ENCODE peak calls at places on chromosomes 13 and 19, in four cellular contexts. X, L, P and W are unnamed samples.

GRCh38 chr13:91308299-91308698 is 39.2 kb upstream of the MIR17HG start:
- DNase-seq in X (no peak), L (no peak), P (no peak), W (no peak)

GRCh38 chr19:34316247-34316646 is 48.7 kb upstream of the GPI start:
- DNase-seq in X (no peak), L (no peak), P (no peak), W (no peak)

GRCh38 chr13:44876782-44877324 is 112.4 kb downstream of the NUFIP1 start:
- DNase-seq in X (no peak), L (peak; percentile 49), P (peak; percentile 82), W (no peak)

GRCh38 chr13:95896302-95896701 is 156.9 kb downstream of the UGGT2 start:
- DNase-seq in X (no peak), L (no peak), P (no peak), W (no peak)

GRCh38 chr19:46963093-46963734 is 56.4 kb upstream of the NPAS1 start:
- DNase-seq in X (no peak), L (no peak), P (no peak), W (no peak)

GRCh38 chr19:11642902-11643301 is 45.6 kb downstream of the ZNF627 start:
- DNase-seq in X (no peak), L (no peak), P (no peak), W (no peak)

GRCh38 chr19:47707135-47707925 is 5.9 kb upstream of the EHD2 start:
- DNase-seq in X (peak; percentile 21), L (peak; percentile 77), P (no peak), W (peak; percentile 71)

GRCh38 chr19:36092566-36092965 is 18.4 kb upstream of the OVOL3 start:
- DNase-seq in X (no peak), L (no peak), P (no peak), W (no peak)

GRCh38 chr13:44312898-44313551 is 60.6 kb upstream of the SERP2 start:
- DNase-seq in X (no peak), L (no peak), P (no peak), W (peak; percentile 14)

GRCh38 chr13:24512208-24513068 is at the start of gene PARP4:
- DNase-seq in X (peak; percentile 34), L (peak; percentile 76), P (no peak), W (peak; percentile 93)

GRCh38 chr19:10514211-10515145 is 2.8 kb downstream of the S1PR5 start:
- DNase-seq in X (no peak), L (no peak), P (no peak), W (no peak)

GRCh38 chr19:55620410-55620809 is 4.0 kb downstream of the ZNF784 start:
- DNase-seq in X (no peak), L (peak; percentile 4), P (no peak), W (no peak)

GRCh38 chr13:94825507-94825906 is 113.2 kb upstream of the SOX21 start:
- DNase-seq in X (no peak), L (no peak), P (peak; percentile 86), W (no peak)

GRCh38 chr19:51490676-51491075 is 10.9 kb downstream of the SIGLEC12 start:
- DNase-seq in X (no peak), L (peak; percentile 47), P (no peak), W (no peak)

GRCh38 chr19:6011206-6011605 is 33.3 kb upstream of the RANBP3 start:
- DNase-seq in X (no peak), L (no peak), P (no peak), W (no peak)
- H3K27me3 ChIP-seq in X (no peaks in the 10 kb centered on the region), L (no peaks in the 10 kb centered on the region), P (no peaks in the 10 kb centered on the region), W (no peaks in the 10 kb centered on the region)

DNA sequence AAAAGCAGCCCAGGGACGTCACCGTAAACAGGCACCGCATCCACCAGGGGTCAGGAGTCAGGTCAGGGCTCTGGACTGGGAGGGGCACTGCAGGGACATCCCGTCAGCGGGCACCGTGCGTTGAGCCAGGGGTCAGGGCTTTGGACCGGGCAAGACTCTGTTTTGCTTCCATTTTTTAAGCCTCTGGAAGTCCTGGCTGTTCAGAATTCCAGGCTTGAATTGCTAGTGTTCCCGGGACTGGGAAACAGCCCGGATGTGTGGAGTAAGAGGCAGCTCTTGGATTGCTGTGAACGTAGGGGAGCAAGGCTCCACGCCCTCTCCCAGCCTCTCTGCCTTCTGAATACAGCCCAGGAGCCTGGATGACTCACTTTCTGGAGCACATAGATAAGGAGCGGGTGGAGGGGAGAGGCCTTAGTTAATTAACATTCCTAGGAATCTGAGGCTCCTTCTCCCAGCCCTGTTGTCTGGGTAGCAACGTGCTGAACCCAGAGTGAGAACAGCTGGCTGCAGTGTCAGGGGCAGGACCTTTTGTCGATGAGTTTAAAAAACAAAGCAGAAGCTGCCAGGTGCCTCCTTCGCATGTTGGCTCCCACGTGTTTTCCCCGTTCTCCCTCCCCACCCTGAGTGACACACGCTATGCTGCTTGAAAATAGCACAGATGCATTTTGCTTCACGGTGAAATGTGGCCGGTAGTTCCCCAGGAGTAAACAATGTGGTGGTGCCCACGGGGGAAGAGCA is 21.9 kb downstream of the ATP11A start:
- DNase-seq in X (no peak), L (peak; percentile 88), P (peak; percentile 86), W (peak; percentile 76)
- TF ChIP-seq KDM1A in X (no peak), L (peak; percentile 89), P (peak; percentile 26), W (no peak)

DNA sequence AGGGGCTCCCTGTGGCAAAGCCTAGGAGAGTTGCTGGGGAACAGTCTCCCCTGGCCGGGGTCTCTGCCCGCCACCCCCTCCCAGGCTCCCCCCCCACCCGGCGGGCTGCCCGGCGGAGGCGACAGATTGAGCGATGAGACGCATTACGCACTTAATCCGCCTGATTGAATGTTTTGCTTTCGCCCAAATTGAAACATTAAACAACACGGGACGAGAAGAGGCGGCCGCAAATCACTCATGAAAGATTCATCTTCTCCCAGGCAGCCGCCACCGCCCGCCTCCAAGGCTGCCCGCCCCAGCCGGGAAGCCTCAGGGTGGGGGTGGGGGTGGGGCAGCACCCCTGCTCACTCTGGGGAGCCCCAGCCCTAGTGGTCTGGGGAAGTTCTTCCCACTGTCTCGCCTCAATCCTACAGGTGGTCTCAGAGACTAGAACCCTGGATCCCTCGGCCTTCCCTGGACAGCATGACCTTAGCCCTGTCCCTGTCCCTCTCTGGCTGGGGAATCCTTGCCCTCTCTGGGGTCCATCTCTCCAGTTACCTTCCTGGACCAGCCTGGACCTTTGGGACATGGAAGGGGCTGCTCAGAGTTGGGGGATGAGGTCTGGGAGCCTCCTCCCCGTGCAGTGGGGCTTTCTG is 7.6 kb upstream of the ERFL start:
- DNase-seq in X (no peak), L (no peak), P (no peak), W (no peak)
- H3K27me3 ChIP-seq in X (peaks cover 3% of the 10 kb centered on the region), L (no peaks in the 10 kb centered on the region), P (peaks cover 67% of the 10 kb centered on the region), W (peaks cover 72% of the 10 kb centered on the region)

DNA sequence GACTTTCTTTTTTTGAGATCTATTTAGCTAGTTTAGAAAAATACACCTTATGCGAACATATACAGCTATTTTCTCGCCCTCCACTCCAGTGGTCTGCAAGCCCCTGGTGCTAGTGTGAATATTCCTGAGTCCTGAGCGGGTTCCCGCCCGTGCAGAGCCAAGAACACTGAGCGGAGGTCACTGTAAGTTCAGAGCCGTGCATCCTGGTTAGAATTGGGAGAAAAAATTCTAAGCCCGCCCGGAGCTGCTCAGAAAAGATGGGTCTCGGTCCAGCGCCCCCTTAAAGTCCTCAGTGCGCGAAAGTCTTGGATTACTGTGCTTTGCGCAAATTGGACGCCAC is 117.7 kb downstream of the KCNRG start:
- DNase-seq in X (no peak), L (no peak), P (no peak), W (no peak)
- TF ChIP-seq KDM1A in X (no peak), L (no peak), P (no peak), W (no peak)

DNA sequence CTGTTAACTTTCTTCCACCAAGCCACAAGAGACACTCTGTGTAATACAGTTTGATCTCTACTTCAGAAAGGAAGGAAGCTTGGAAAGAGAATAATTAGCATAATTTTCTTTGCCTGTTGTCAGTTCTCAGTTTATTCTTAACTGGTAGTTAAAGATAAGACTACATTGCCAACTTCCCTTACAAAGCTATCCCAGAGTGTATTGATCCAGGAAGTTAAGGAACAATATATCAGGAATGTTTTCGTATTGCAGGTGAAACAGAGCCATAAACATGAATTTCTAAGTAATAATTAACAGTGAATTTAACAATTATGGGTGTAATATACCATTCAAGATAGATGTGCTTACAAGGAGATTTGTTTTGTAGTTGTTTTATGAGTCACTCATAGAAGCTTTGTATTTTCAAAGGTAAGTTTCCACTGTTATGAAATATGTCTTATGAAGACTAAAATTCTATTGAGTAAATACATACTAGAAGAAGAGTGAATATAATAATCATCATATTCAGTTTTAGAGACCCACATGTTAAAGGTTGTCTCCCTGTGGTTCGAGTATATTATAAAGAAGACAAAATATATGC is 88.4 kb upstream of the KLF5 start:
- DNase-seq in X (no peak), L (no peak), P (no peak), W (no peak)
- H3K27me3 ChIP-seq in X (no peaks in the 10 kb centered on the region), L (no peaks in the 10 kb centered on the region), P (no peaks in the 10 kb centered on the region), W (no peaks in the 10 kb centered on the region)

GRCh38 chr19:18588611-18589379 is at the start of gene REX1BD:
- DNase-seq in X (peak; percentile 54), L (peak; percentile 90), P (no peak), W (peak; percentile 78)
- TF ChIP-seq KDM1A in X (no peak), L (no peak), P (no peak), W (peak; percentile 81)

GRCh38 chr19:6648141-6648715 is 21.7 kb downstream of the TNFSF14 start:
- DNase-seq in X (no peak), L (no peak), P (no peak), W (no peak)

GRCh38 chr19:6639439-6639838 is 30.5 kb downstream of the TNFSF14 start:
- DNase-seq in X (no peak), L (no peak), P (no peak), W (no peak)

GRCh38 chr19:6649189-6649588 is 20.8 kb downstream of the TNFSF14 start:
- DNase-seq in X (no peak), L (no peak), P (no peak), W (no peak)

GRCh38 chr19:6644796-6645195 is 25.2 kb downstream of the TNFSF14 start:
- DNase-seq in X (no peak), L (no peak), P (no peak), W (no peak)
- H3K27me3 ChIP-seq in X (no peaks in the 10 kb centered on the region), L (peaks cover 16% of the 10 kb centered on the region), P (no peaks in the 10 kb centered on the region), W (peaks cover 10% of the 10 kb centered on the region)

DNA sequence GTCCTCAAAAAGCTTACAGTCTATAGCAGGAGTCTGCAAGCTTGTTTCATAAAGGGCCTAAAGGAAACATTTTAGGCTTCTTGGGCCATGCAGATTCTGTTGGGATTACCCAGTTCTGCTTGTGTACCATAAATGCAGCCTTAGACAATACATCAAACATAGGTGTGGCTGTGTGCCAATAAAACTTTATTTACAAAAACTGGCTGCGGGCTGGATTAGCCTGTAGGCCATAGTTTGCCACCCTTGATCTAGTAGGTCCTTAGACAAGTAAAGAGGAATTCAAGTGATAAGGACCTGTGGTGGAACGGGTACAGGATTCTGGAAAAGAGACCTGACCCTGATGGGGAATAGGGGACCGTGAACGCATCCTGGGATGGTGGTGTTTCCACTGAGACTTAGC is 51.9 kb downstream of the ESD start:
- DNase-seq in X (no peak), L (no peak), P (no peak), W (no peak)
- TF ChIP-seq KDM1A in X (no peak), L (no peak), P (no peak), W (no peak)

DNA sequence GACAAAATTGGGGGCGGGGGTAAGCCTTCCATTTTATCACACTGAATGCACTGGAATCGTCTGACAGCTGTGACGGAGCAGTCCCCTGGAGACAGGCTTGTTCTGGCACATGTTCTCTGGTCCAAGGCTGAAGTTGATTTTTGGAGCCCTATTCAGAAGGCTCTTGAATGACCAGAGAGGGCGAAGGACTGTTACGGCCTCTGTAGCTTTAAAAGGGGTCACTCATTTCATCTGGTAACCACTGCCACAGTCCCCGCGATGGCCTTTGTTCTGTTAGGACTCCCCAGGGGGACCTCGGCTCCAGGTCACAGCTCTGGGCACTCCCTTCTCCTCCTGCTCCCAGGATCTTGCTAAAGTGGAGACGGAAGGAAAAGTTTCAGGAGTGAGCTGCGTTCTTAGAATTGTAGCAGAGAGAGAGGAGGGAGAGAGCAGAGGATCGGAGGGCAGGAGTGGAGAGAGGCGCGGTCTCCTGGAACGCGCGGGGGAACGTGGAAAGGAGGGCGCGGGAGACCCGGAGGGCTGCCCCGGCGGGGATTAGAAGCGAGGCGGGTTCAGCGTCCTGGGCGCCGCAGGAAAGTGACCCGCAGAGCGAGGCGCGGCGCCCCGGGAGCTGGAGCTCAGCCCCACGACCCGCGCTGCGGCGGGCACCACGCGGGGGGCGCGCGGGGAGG is 134.3 kb upstream of the MYO16 start:
- DNase-seq in X (no peak), L (no peak), P (no peak), W (no peak)
- H3K27me3 ChIP-seq in X (peaks cover 2% of the 10 kb centered on the region), L (no peaks in the 10 kb centered on the region), P (peaks cover 32% of the 10 kb centered on the region), W (no peaks in the 10 kb centered on the region)